ENCODE peak calls at places on chromosome 21, in ten cellular contexts. C is lower leg skin, Z is IMR-90, Q is psoas muscle, H is transverse colon, N is astrocyte of the spinal cord, W is kidney epithelial cell, V is fibroblast of the aortic adventitia, A is H7, R is hepatocyte. O is an unnamed sample.

GRCh38 chr21:32494946-32495703 is 82.6 kb downstream of the EVA1C start:
- DNase-seq in C (no peak), Z (peak), Q (no peak), H (no peak), N (peak), W (no peak), V (peak), A (no peak), R (peak), O (peak)

GRCh38 chr21:38743772-38744529 is 61.8 kb upstream of the ETS2 start:
- DNase-seq in C (no peak), Z (no peak), Q (no peak), H (no peak), N (no peak), W (no peak), V (no peak), A (no peak), R (no peak), O (no peak)

GRCh38 chr21:33937931-33938339 is 22.3 kb upstream of the ATP5PO start:
- DNase-seq in C (no peak), Z (no peak), Q (no peak), H (no peak), N (no peak), W (no peak), V (no peak), A (no peak), R (no peak), O (no peak)

GRCh38 chr21:26595971-26596370 is 22.9 kb upstream of the CYYR1 start:
- DNase-seq in C (no peak), Z (no peak), Q (no peak), H (no peak), N (no peak), W (no peak), V (no peak), A (no peak), R (no peak), O (no peak)

GRCh38 chr21:43209575-43210453 is 41.0 kb downstream of the CRYAA start:
- DNase-seq in C (peak), Z (peak), Q (peak), H (no peak), N (peak), W (no peak), V (peak), A (no peak), R (peak), O (peak)

GRCh38 chr21:42598159-42598735 is 55.2 kb upstream of the PDE9A start:
- DNase-seq in C (no peak), Z (no peak), Q (no peak), H (no peak), N (no peak), W (no peak), V (no peak), A (no peak), R (no peak), O (no peak)

GRCh38 chr21:42629856-42630410 is 23.5 kb upstream of the PDE9A start:
- DNase-seq in C (no peak), Z (no peak), Q (no peak), H (peak), N (no peak), W (no peak), V (no peak), A (no peak), R (no peak), O (no peak)

GRCh38 chr21:42421018-42421793 is 17.5 kb downstream of the UBASH3A start:
- DNase-seq in C (no peak), Z (no peak), Q (no peak), H (peak), N (no peak), W (no peak), V (no peak), A (no peak), R (peak), O (no peak)

GRCh38 chr21:18617291-18617690 is 213.7 kb upstream of the TMPRSS15 start:
- DNase-seq in C (no peak), Z (no peak), Q (no peak), H (no peak), N (no peak), W (no peak), V (no peak), A (no peak), R (no peak), O (no peak)

GRCh38 chr21:21851205-21851604 is 853.0 kb downstream of the NCAM2 start:
- DNase-seq in C (no peak), Z (no peak), Q (no peak), H (no peak), N (no peak), W (no peak), V (no peak), A (no peak), R (no peak), O (no peak)

GRCh38 chr21:38349111-38349746 is 92.4 kb downstream of the KCNJ15 start:
- DNase-seq in C (no peak), Z (peak), Q (no peak), H (no peak), N (peak), W (peak), V (no peak), A (no peak), R (no peak), O (peak)

GRCh38 chr21:42381347-42381984 is 14.4 kb downstream of the TMPRSS3 start:
- DNase-seq in C (no peak), Z (peak), Q (no peak), H (peak), N (peak), W (no peak), V (peak), A (peak), R (peak), O (peak)

GRCh38 chr21:38735807-38736206 is 69.9 kb upstream of the ETS2 start:
- DNase-seq in C (no peak), Z (no peak), Q (no peak), H (no peak), N (no peak), W (no peak), V (no peak), A (no peak), R (no peak), O (no peak)

GRCh38 chr21:46599251-46599572 is 5.7 kb downstream of the S100B start:
- DNase-seq in C (no peak), Z (peak), Q (no peak), H (no peak), N (peak), W (peak), V (peak), A (no peak), R (peak), O (peak)

GRCh38 chr21:21383126-21383525 is 384.9 kb downstream of the NCAM2 start:
- DNase-seq in C (no peak), Z (peak), Q (no peak), H (no peak), N (peak), W (no peak), V (peak), A (no peak), R (no peak), O (peak)

GRCh38 chr21:38766987-38767722 is 38.6 kb upstream of the ETS2 start:
- DNase-seq in C (no peak), Z (no peak), Q (no peak), H (peak), N (no peak), W (no peak), V (no peak), A (no peak), R (no peak), O (no peak)

GRCh38 chr21:17463441-17463840 is 49.4 kb upstream of the CXADR start:
- DNase-seq in C (peak), Z (peak), Q (no peak), H (no peak), N (peak), W (peak), V (peak), A (no peak), R (peak), O (peak)

GRCh38 chr21:16536661-16537359 is 807.0 kb downstream of the USP25 start:
- DNase-seq in C (no peak), Z (peak), Q (no peak), H (no peak), N (peak), W (no peak), V (peak), A (no peak), R (no peak), O (peak)

GRCh38 chr21:32653326-32653901 is 41.2 kb upstream of the CFAP298 start:
- DNase-seq in C (no peak), Z (peak), Q (no peak), H (no peak), N (peak), W (no peak), V (peak), A (peak), R (peak), O (peak)

GRCh38 chr21:32370971-32371766 is 21.6 kb downstream of the URB1 start:
- DNase-seq in C (no peak), Z (peak), Q (no peak), H (no peak), N (peak), W (no peak), V (peak), A (no peak), R (no peak), O (peak)

GRCh38 chr21:33403128-33403785 is at the start of gene IFNGR2:
- DNase-seq in C (no peak), Z (no peak), Q (peak), H (peak), N (no peak), W (no peak), V (no peak), A (peak), R (peak), O (peak)

GRCh38 chr21:25564349-25564948 is 42.8 kb downstream of the MRPL39 start:
- DNase-seq in C (no peak), Z (no peak), Q (no peak), H (no peak), N (no peak), W (no peak), V (no peak), A (no peak), R (no peak), O (no peak)
- H3K4me3 ChIP-seq in C (no peak), Z (no peak), Q (no peak), H (no peak), N (no peak), W (no peak), V (no peak), A (no peak), R (no peak), O (no peak)

GRCh38 chr21:30620080-30620479 is 347 bp upstream of the KRTAP20-4 start:
- DNase-seq in C (no peak), Z (no peak), Q (no peak), H (no peak), N (no peak), W (no peak), V (no peak), A (no peak), R (no peak), O (no peak)
- H3K4me3 ChIP-seq in C (no peak), Z (no peak), Q (no peak), H (no peak), N (no peak), W (no peak), V (no peak), A (no peak), R (no peak), O (no peak)

GRCh38 chr21:45289134-45289533 is 1.4 kb upstream of the POFUT2 start:
- DNase-seq in C (no peak), Z (no peak), Q (no peak), H (no peak), N (no peak), W (no peak), V (no peak), A (no peak), R (no peak), O (no peak)
- H3K4me3 ChIP-seq in C (no peak), Z (no peak), Q (no peak), H (no peak), N (no peak), W (no peak), V (peak), A (no peak), R (no peak), O (peak)

DNA sequence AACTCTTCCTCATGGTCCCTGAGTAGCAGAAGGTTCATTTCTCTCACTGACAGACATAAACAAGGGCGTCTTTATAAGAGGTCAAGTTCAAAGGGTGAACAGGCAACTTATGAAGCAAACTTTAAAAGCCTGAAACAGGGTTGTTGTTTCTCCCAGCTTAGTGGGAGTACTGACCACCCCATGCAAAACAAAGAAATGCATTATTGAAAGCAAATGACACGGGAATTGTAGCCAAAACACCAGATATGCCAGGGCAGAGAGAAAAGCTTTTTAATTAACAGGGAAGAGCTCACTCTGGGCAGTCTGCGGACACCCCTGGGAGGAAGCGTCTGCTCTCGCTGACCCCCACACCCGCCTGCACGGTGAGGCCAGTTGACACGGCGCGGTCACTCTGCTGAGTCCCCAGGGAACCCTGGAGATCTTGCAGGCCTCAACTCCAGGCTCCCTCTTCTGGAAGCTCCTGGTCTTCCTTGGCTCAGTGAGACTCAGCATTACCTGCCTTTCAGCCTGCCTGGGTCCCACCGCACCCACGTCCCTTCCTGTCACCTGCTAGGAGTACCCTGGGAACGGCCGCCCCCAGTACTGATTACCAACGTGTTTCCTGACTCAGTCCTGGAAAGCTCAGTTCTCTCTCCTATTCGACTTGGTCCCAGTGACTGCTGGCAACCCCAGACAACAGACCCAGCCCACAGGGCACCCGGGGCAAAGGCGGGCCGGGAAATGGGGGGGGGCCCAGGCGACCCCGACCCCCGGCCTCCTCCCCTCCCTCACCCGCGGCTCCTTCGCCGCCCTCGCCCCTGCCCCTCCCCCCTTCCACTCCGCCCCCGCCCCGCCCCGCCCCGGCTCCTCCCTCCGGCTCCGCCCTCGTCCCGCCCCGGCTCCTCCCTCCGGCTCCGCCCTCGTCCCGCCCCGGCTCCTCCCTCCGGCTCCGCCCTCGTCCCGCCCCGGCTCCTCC is 972 bp downstream of the CFAP410 start:
- DNase-seq in C (peak), Z (peak), Q (peak), H (peak), N (peak), W (peak), V (peak), A (peak), R (peak), O (peak)
- H3K4me3 ChIP-seq in C (no peak), Z (peak), Q (peak), H (peak), N (peak), W (peak), V (peak), A (peak), R (peak), O (peak)

GRCh38 chr21:35658242-35658641 is 402.1 kb downstream of the SETD4 start:
- DNase-seq in C (no peak), Z (peak), Q (no peak), H (no peak), N (peak), W (no peak), V (peak), A (no peak), R (no peak), O (peak)
- H3K4me3 ChIP-seq in C (no peak), Z (no peak), Q (no peak), H (no peak), N (no peak), W (no peak), V (no peak), A (no peak), R (no peak), O (no peak)

DNA sequence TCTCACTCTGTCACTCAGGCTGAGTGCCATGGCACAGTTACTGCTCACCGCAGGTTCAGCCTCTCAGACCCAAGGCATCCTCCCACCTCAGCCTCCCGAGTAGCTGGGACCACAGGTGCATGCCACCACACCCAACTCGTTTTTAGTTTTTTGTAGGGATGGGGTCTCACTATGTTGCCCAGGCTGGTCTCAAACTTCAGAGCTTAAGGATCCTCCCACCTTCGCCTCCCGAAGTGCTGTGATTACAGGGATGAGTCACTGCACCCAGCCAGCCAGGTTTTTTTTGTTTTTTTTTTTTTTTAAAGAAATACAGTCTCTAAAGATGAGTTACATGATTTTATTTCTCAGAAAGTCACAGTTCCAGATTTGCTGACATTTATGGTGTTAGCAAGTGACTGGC is 29.0 kb downstream of the BACE2 start:
- DNase-seq in C (no peak), Z (peak), Q (no peak), H (no peak), N (peak), W (no peak), V (peak), A (no peak), R (no peak), O (peak)
- H3K4me3 ChIP-seq in C (no peak), Z (no peak), Q (no peak), H (no peak), N (no peak), W (no peak), V (no peak), A (no peak), R (no peak), O (no peak)

GRCh38 chr21:37346841-37347430 is 19.6 kb upstream of the DYRK1A start:
- DNase-seq in C (no peak), Z (no peak), Q (no peak), H (no peak), N (no peak), W (no peak), V (no peak), A (no peak), R (no peak), O (no peak)
- H3K4me3 ChIP-seq in C (no peak), Z (no peak), Q (no peak), H (no peak), N (no peak), W (no peak), V (no peak), A (no peak), R (no peak), O (no peak)